ENCODE peak calls at places on chromosomes 4 and X, in ten cellular contexts. T is effector CD4-positive, alpha-beta T cell; S is lung; B is AG10803; E is stimulated activated CD4-positive, alpha-beta T cell treated with anti-CD3 and anti-CD28 coated beads, TNF-alpha, amount 100 ng/mL, for 4 hours; N is NCI-H446; Q is foreskin fibroblast; Z is CD4-positive, alpha-beta T cell; C is iris pigment epithelial cell; L is NCI-H187. P is an unnamed sample.
A peak's percentile ranks its signal among the peaks of the same experiment; 100 is the strongest.

GRCh38 chrX:21412029-21412428 is 37.8 kb downstream of the CNKSR2 start:
- DNase-seq in T (no peak), S (no peak), B (no peak), E (no peak), N (no peak), Q (no peak), Z (no peak), C (no peak), L (no peak), P (no peak)

GRCh38 chr4:120918092-120918491 is 4.4 kb downstream of the PRDM5 start:
- DNase-seq in T (no peak), S (no peak), B (no peak), E (no peak), N (no peak), Q (no peak), Z (no peak), C (no peak), L (no peak), P (no peak)

GRCh38 chrX:139058831-139059495 is 347.4 kb upstream of the FGF13 start:
- DNase-seq in T (no peak), S (no peak), B (no peak), E (no peak), N (no peak), Q (peak; percentile 46), Z (no peak), C (peak; percentile 44), L (no peak), P (no peak)

GRCh38 chr4:53576676-53577372 is 14.5 kb downstream of the LNX1 start:
- DNase-seq in T (no peak), S (no peak), B (no peak), E (no peak), N (no peak), Q (peak; percentile 52), Z (no peak), C (peak; percentile 77), L (no peak), P (no peak)

GRCh38 chr4:133638702-133639101 is 489.6 kb downstream of the PCDH10 start:
- DNase-seq in T (no peak), S (no peak), B (no peak), E (no peak), N (no peak), Q (no peak), Z (no peak), C (no peak), L (no peak), P (no peak)

GRCh38 chrX:153628665-153629064 is 18.3 kb upstream of the DUSP9 start:
- DNase-seq in T (no peak), S (no peak), B (no peak), E (no peak), N (no peak), Q (no peak), Z (no peak), C (no peak), L (no peak), P (no peak)

GRCh38 chr4:73224886-73225285 is 33.7 kb downstream of the ANKRD17 start:
- DNase-seq in T (no peak), S (no peak), B (no peak), E (no peak), N (no peak), Q (no peak), Z (no peak), C (no peak), L (no peak), P (no peak)

GRCh38 chr4:132982151-132982550 is 166.9 kb upstream of the PCDH10 start:
- DNase-seq in T (no peak), S (no peak), B (no peak), E (no peak), N (no peak), Q (no peak), Z (no peak), C (no peak), L (no peak), P (no peak)

GRCh38 chrX:72305286-72306084 is at the start of gene CITED1:
- DNase-seq in T (no peak), S (no peak), B (no peak), E (no peak), N (no peak), Q (peak; percentile 26), Z (no peak), C (no peak), L (peak; percentile 3), P (no peak)

GRCh38 chr4:5300275-5300674 is 249.0 kb downstream of the STK32B start:
- DNase-seq in T (no peak), S (no peak), B (no peak), E (no peak), N (no peak), Q (no peak), Z (no peak), C (no peak), L (no peak), P (no peak)

GRCh38 chrX:93422693-93423092 is 250.7 kb downstream of the NAP1L3 start:
- DNase-seq in T (no peak), S (no peak), B (no peak), E (no peak), N (peak; percentile 54), Q (no peak), Z (no peak), C (peak; percentile 9), L (no peak), P (no peak)

GRCh38 chr4:141124224-141124623 is 9.0 kb downstream of the RNF150 start:
- DNase-seq in T (no peak), S (no peak), B (peak; percentile 14), E (no peak), N (peak; percentile 11), Q (no peak), Z (no peak), C (peak; percentile 26), L (no peak), P (no peak)

GRCh38 chr4:26120098-26120795 is 200.6 kb upstream of the RBPJ start:
- DNase-seq in T (no peak), S (no peak), B (peak; percentile 22), E (no peak), N (no peak), Q (peak; percentile 73), Z (no peak), C (peak; percentile 54), L (no peak), P (no peak)

GRCh38 chrX:65581661-65582339 is 47.2 kb upstream of the LAS1L start:
- DNase-seq in T (peak; percentile 50), S (peak; percentile 76), B (peak; percentile 56), E (no peak), N (peak; percentile 71), Q (peak; percentile 79), Z (peak; percentile 33), C (peak; percentile 43), L (no peak), P (peak; percentile 28)

GRCh38 chr4:533318-534100 is 34.5 kb downstream of the PIGG start:
- DNase-seq in T (no peak), S (no peak), B (no peak), E (no peak), N (no peak), Q (no peak), Z (no peak), C (no peak), L (no peak), P (no peak)

GRCh38 chr4:52173470-52174055 is 122.5 kb downstream of the SPATA18 start:
- DNase-seq in T (no peak), S (peak; percentile 34), B (peak; percentile 78), E (no peak), N (no peak), Q (peak; percentile 82), Z (no peak), C (peak; percentile 51), L (no peak), P (no peak)

GRCh38 chrX:48904626-48905025 is 6.8 kb downstream of the SLC35A2 start:
- DNase-seq in T (no peak), S (no peak), B (no peak), E (no peak), N (no peak), Q (no peak), Z (no peak), C (no peak), L (no peak), P (no peak)

GRCh38 chrX:16212436-16212835 is 45.2 kb downstream of the MAGEB17 start:
- DNase-seq in T (no peak), S (no peak), B (no peak), E (no peak), N (no peak), Q (peak; percentile 58), Z (no peak), C (peak; percentile 17), L (no peak), P (no peak)

GRCh38 chrX:135463937-135464336 is 42.2 kb downstream of the SMIM10L2A start:
- DNase-seq in T (no peak), S (no peak), B (peak; percentile 15), E (no peak), N (peak; percentile 9), Q (peak; percentile 1), Z (no peak), C (peak; percentile 30), L (no peak), P (no peak)

GRCh38 chr4:81844717-81845116 is 373.0 kb upstream of the RASGEF1B start:
- DNase-seq in T (peak; percentile 56), S (peak; percentile 79), B (peak; percentile 58), E (peak; percentile 59), N (peak; percentile 73), Q (peak; percentile 70), Z (peak; percentile 50), C (peak; percentile 59), L (peak; percentile 71), P (peak; percentile 24)

GRCh38 chr4:887034-887763 is 44.9 kb downstream of the GAK start:
- DNase-seq in T (no peak), S (no peak), B (no peak), E (no peak), N (no peak), Q (no peak), Z (no peak), C (no peak), L (no peak), P (no peak)

GRCh38 chr4:17448689-17449088 is 63.2 kb downstream of the QDPR start:
- DNase-seq in T (no peak), S (no peak), B (peak; percentile 48), E (no peak), N (no peak), Q (peak; percentile 78), Z (no peak), C (peak; percentile 87), L (no peak), P (no peak)

GRCh38 chrX:143601809-143602208 is 34.1 kb downstream of the SLITRK4 start:
- DNase-seq in T (no peak), S (no peak), B (no peak), E (no peak), N (no peak), Q (no peak), Z (no peak), C (no peak), L (no peak), P (no peak)

GRCh38 chr4:80926891-80927290 is 103.6 kb upstream of the BMP3 start:
- DNase-seq in T (no peak), S (no peak), B (no peak), E (no peak), N (no peak), Q (no peak), Z (no peak), C (no peak), L (no peak), P (no peak)

GRCh38 chrX:140087865-140088264 is 122.5 kb upstream of the CXorf66 start:
- DNase-seq in T (no peak), S (no peak), B (no peak), E (no peak), N (no peak), Q (no peak), Z (no peak), C (no peak), L (no peak), P (no peak)

GRCh38 chr4:152007108-152007507 is 246.3 kb upstream of the GATB start:
- DNase-seq in T (no peak), S (no peak), B (no peak), E (no peak), N (no peak), Q (no peak), Z (no peak), C (no peak), L (no peak), P (no peak)

GRCh38 chrX:49754238-49754857 is 58.6 kb upstream of the PAGE1 start:
- DNase-seq in T (peak; percentile 14), S (no peak), B (peak; percentile 30), E (peak; percentile 4), N (peak; percentile 36), Q (peak; percentile 19), Z (peak; percentile 30), C (peak; percentile 28), L (no peak), P (no peak)

GRCh38 chr4:180028682-180029081 is 2214.5 kb upstream of the TENM3 start:
- DNase-seq in T (no peak), S (no peak), B (no peak), E (no peak), N (no peak), Q (no peak), Z (no peak), C (no peak), L (peak; percentile 0), P (no peak)